ENCODE peak calls at places on chromosome 15, in ten cellular contexts. X is suprapubic skin, E is HCT116, D is body of pancreas, Y is SK-N-SH, G is uterus, F is Peyer's patch, U is HL-60, T is stomach, Z is kidney epithelial cell. L is an unnamed sample.

GRCh38 chr15:77419050-77419835 is 661 bp downstream of the PEAK1 start:
- DNase-seq in X (no peak), E (no peak), D (peak; percentile 37), Y (peak; percentile 80), G (peak; percentile 42), F (peak; percentile 70), U (no peak), T (peak; percentile 27), Z (no peak), L (no peak)

GRCh38 chr15:67853454-67853853 is 13.6 kb upstream of the RNU6-1 start:
- DNase-seq in X (no peak), E (no peak), D (no peak), Y (no peak), G (no peak), F (no peak), U (no peak), T (no peak), Z (no peak), L (no peak)

GRCh38 chr15:78082106-78082742 is 4.7 kb upstream of the TBC1D2B start:
- DNase-seq in X (no peak), E (no peak), D (peak; percentile 8), Y (no peak), G (no peak), F (peak; percentile 46), U (no peak), T (no peak), Z (no peak), L (peak; percentile 69)

GRCh38 chr15:51369451-51369761 is 28.0 kb downstream of the GLDN start:
- DNase-seq in X (no peak), E (no peak), D (no peak), Y (no peak), G (no peak), F (no peak), U (no peak), T (no peak), Z (no peak), L (no peak)

GRCh38 chr15:50219820-50220219 is 37.8 kb downstream of the SLC27A2 start:
- DNase-seq in X (no peak), E (peak; percentile 34), D (no peak), Y (no peak), G (no peak), F (no peak), U (no peak), T (no peak), Z (no peak), L (peak; percentile 58)

GRCh38 chr15:90336705-90337141 is 15.4 kb upstream of the ZNF774 start:
- DNase-seq in X (no peak), E (no peak), D (no peak), Y (no peak), G (no peak), F (no peak), U (peak; percentile 84), T (no peak), Z (peak; percentile 54), L (peak; percentile 99)

GRCh38 chr15:36912311-36912712 is 188.0 kb downstream of the MEIS2 start:
- DNase-seq in X (no peak), E (no peak), D (no peak), Y (no peak), G (no peak), F (no peak), U (no peak), T (no peak), Z (no peak), L (no peak)

GRCh38 chr15:50098576-50098975 is 20.5 kb downstream of the ATP8B4 start:
- DNase-seq in X (no peak), E (no peak), D (no peak), Y (no peak), G (no peak), F (no peak), U (no peak), T (no peak), Z (no peak), L (no peak)

GRCh38 chr15:92095691-92096090 is 242.2 kb downstream of the SLCO3A1 start:
- DNase-seq in X (no peak), E (no peak), D (no peak), Y (no peak), G (no peak), F (no peak), U (no peak), T (no peak), Z (no peak), L (no peak)

GRCh38 chr15:92092391-92092790 is 238.9 kb downstream of the SLCO3A1 start:
- DNase-seq in X (no peak), E (no peak), D (no peak), Y (no peak), G (no peak), F (no peak), U (no peak), T (no peak), Z (no peak), L (no peak)

GRCh38 chr15:92087211-92087610 is 233.7 kb downstream of the SLCO3A1 start:
- DNase-seq in X (no peak), E (no peak), D (no peak), Y (no peak), G (no peak), F (no peak), U (no peak), T (no peak), Z (no peak), L (peak; percentile 61)

GRCh38 chr15:92091155-92091734 is 237.7 kb downstream of the SLCO3A1 start:
- DNase-seq in X (no peak), E (peak; percentile 15), D (peak; percentile 62), Y (peak; percentile 47), G (no peak), F (peak; percentile 71), U (no peak), T (peak; percentile 68), Z (no peak), L (peak; percentile 32)
- TF ChIP-seq CTCF in X (no peak), E (peak; percentile 56), D (peak; percentile 57), Y (peak; percentile 64), G (peak; percentile 5), F (peak; percentile 35), U (no peak), T (no peak), Z (peak; percentile 86), L (peak; percentile 84)

DNA sequence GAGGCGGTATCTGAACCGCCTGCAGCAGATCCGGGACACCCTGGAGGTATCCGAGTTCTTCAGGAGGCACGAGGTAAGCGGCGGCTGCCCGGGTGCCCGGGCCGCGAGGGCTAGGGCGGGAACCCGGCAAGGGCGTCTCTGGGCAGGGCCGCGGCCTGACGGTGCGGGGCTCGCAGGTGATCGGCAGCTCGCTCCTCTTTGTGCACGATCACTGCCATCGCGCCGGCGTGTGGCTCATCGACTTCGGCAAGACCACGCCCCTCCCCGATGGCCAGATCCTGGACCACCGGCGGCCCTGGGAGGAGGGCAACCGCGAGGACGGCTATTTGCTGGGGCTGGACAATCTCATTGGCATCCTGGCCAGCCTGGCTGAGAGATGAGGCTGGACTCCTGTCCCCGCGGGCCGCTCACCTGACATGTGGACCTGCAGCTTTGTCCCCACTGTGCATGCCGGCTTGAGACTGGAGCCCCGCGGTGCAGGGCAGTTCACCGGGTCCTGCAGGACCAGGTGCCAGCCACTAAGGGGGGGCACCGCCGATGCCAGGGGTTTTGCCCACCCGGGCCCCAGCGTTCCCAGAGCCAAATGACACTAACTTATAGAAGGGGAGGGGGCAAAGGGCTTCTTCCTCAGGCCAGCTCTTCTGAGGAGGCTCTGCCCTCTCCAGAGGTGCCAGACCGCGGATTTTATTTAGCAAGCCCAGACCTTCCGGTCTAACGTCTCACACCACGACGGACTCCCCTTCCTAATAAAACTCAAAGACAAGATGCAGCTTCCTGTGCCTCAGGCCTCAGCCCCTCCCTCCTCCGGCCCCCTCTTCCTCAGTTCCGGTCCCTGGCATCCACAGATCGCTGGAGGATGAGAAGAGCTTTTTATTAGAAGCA is 9.4 kb downstream of the ITPKA start:
- DNase-seq in X (no peak), E (no peak), D (no peak), Y (peak; percentile 52), G (no peak), F (no peak), U (no peak), T (no peak), Z (no peak), L (no peak)
- H3K4me3 ChIP-seq in X (peak overlapping the region; percentile 33), E (no peak overlapping the region), D (no peak overlapping the region), Y (no peak overlapping the region), G (no peak overlapping the region), F (no peak overlapping the region), U (peak overlapping the region; percentile 11), T (peak overlapping the region; percentile 45), Z (no peak overlapping the region), L (no peak overlapping the region)

GRCh38 chr15:66679043-66679656 is 22.9 kb upstream of the SMAD6 start:
- DNase-seq in X (no peak), E (no peak), D (no peak), Y (no peak), G (no peak), F (no peak), U (no peak), T (no peak), Z (no peak), L (no peak)

GRCh38 chr15:66675456-66675855 is 26.6 kb upstream of the SMAD6 start:
- DNase-seq in X (no peak), E (no peak), D (no peak), Y (no peak), G (no peak), F (no peak), U (no peak), T (no peak), Z (no peak), L (no peak)

GRCh38 chr15:66674756-66675155 is 27.3 kb upstream of the SMAD6 start:
- DNase-seq in X (no peak), E (no peak), D (no peak), Y (no peak), G (no peak), F (no peak), U (no peak), T (no peak), Z (no peak), L (no peak)

GRCh38 chr15:66679657-66680108 is 22.4 kb upstream of the SMAD6 start:
- DNase-seq in X (no peak), E (no peak), D (no peak), Y (peak; percentile 88), G (no peak), F (no peak), U (no peak), T (peak; percentile 36), Z (no peak), L (no peak)

GRCh38 chr15:66677336-66677735 is 24.7 kb upstream of the SMAD6 start:
- DNase-seq in X (no peak), E (no peak), D (no peak), Y (no peak), G (no peak), F (no peak), U (no peak), T (no peak), Z (no peak), L (no peak)
- H3K27me3 ChIP-seq in X (no peaks in the 10 kb centered on the region), E (no peaks in the 10 kb centered on the region), D (no peaks in the 10 kb centered on the region), Y (no peaks in the 10 kb centered on the region), G (no peaks in the 10 kb centered on the region), F (no peaks in the 10 kb centered on the region), U (no peaks in the 10 kb centered on the region), T (no peaks in the 10 kb centered on the region), Z (no peaks in the 10 kb centered on the region), L (no peaks in the 10 kb centered on the region)

DNA sequence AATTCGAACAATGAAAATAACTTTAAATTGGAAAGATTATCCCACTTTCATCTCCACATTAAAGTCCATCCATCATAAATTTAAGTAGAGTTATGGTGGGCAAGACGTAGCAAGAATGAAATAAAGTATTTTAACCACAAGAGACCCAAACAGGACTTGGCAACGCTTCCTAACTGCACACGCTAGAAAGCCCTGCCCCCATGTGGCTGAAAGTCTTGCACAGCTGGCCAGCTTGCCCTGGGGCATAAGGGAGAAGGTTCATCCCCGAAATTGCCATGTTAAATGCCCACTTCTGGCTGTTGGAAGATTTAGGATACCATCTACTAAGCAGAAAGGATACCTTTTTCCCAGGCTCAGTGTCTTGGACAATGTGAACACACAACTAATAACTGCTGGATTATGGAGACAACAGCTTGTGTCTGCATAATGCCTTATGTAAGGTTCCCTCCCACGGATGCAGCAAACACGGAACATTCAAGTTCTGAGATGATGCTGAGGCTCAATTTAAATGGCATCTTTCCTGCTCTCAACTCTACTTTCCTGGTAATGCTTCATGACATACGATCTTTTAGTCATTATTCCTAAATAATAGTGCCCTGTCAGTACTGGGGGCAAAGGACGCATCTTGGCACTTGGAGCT is 116.6 kb upstream of the TJP1 start:
- DNase-seq in X (no peak), E (no peak), D (no peak), Y (no peak), G (no peak), F (no peak), U (no peak), T (no peak), Z (no peak), L (no peak)
- TF ChIP-seq CTCF in X (no peak), E (no peak), D (no peak), Y (no peak), G (peak; percentile 26), F (no peak), U (no peak), T (no peak), Z (peak; percentile 24), L (peak; percentile 34)

L was measured in bronchial epithelial cell.